ENCODE peak calls at places on chromosome 18, in six cellular contexts. One of them, this sample, is unnamed.

GRCh38 chr18:70641156-70641775 is 352.4 kb downstream of the SOCS6 start:
- DNase-seq in ACHN: no peak
- DNase-seq in activated gamma-delta T cell treated with Interleukin-2 at 50 U/mL for 16 hours: no peak
- DNase-seq in RWPE1: no peak
- DNase-seq in natural killer cell: no peak
- DNase-seq in activated naive CD8-positive, alpha-beta T cell treated with anti-CD3 and anti-CD28 coated beads, Interleukin-2, amount 50 U/mL, for 24 hours: no peak
- DNase-seq in this sample: peak

GRCh38 chr18:46630160-46630559 is 26.9 kb downstream of the LOXHD1 start:
- DNase-seq in ACHN: no peak
- DNase-seq in natural killer cell: no peak
- DNase-seq in RWPE1: no peak
- DNase-seq in activated gamma-delta T cell treated with Interleukin-2 at 50 U/mL for 16 hours: no peak
- DNase-seq in activated naive CD8-positive, alpha-beta T cell treated with anti-CD3 and anti-CD28 coated beads, Interleukin-2, amount 50 U/mL, for 24 hours: no peak
- DNase-seq in this sample: no peak

GRCh38 chr18:48662021-48662661 is 123.3 kb downstream of the CTIF start:
- DNase-seq in RWPE1: peak
- DNase-seq in activated naive CD8-positive, alpha-beta T cell treated with anti-CD3 and anti-CD28 coated beads, Interleukin-2, amount 50 U/mL, for 24 hours: no peak
- DNase-seq in activated gamma-delta T cell treated with Interleukin-2 at 50 U/mL for 16 hours: no peak
- DNase-seq in ACHN: no peak
- DNase-seq in natural killer cell: no peak
- DNase-seq in this sample: peak

GRCh38 chr18:35949903-35950627 is 22.4 kb upstream of the RMP24 start:
- DNase-seq in activated gamma-delta T cell treated with Interleukin-2 at 50 U/mL for 16 hours: peak
- DNase-seq in ACHN: peak
- DNase-seq in activated naive CD8-positive, alpha-beta T cell treated with anti-CD3 and anti-CD28 coated beads, Interleukin-2, amount 50 U/mL, for 24 hours: peak
- DNase-seq in RWPE1: no peak
- DNase-seq in natural killer cell: peak
- DNase-seq in this sample: peak

GRCh38 chr18:47987456-47987735 is 56.9 kb upstream of the SMAD2 start:
- DNase-seq in RWPE1: no peak
- DNase-seq in natural killer cell: no peak
- DNase-seq in activated naive CD8-positive, alpha-beta T cell treated with anti-CD3 and anti-CD28 coated beads, Interleukin-2, amount 50 U/mL, for 24 hours: no peak
- DNase-seq in activated gamma-delta T cell treated with Interleukin-2 at 50 U/mL for 16 hours: no peak
- DNase-seq in ACHN: no peak
- DNase-seq in this sample: no peak

GRCh38 chr18:79596451-79597175 is 83.0 kb upstream of the CTDP1 start:
- DNase-seq in natural killer cell: no peak
- DNase-seq in ACHN: no peak
- DNase-seq in RWPE1: no peak
- DNase-seq in activated naive CD8-positive, alpha-beta T cell treated with anti-CD3 and anti-CD28 coated beads, Interleukin-2, amount 50 U/mL, for 24 hours: no peak
- DNase-seq in activated gamma-delta T cell treated with Interleukin-2 at 50 U/mL for 16 hours: no peak
- DNase-seq in this sample: no peak

GRCh38 chr18:28236487-28236886 is 59.6 kb upstream of the CDH2 start:
- DNase-seq in activated naive CD8-positive, alpha-beta T cell treated with anti-CD3 and anti-CD28 coated beads, Interleukin-2, amount 50 U/mL, for 24 hours: no peak
- DNase-seq in ACHN: no peak
- DNase-seq in activated gamma-delta T cell treated with Interleukin-2 at 50 U/mL for 16 hours: no peak
- DNase-seq in natural killer cell: no peak
- DNase-seq in RWPE1: no peak
- DNase-seq in this sample: no peak

GRCh38 chr18:22342625-22343024 is 75.1 kb downstream of the CTAGE1 start:
- DNase-seq in RWPE1: peak
- DNase-seq in ACHN: peak
- DNase-seq in activated gamma-delta T cell treated with Interleukin-2 at 50 U/mL for 16 hours: peak
- DNase-seq in natural killer cell: peak
- DNase-seq in activated naive CD8-positive, alpha-beta T cell treated with anti-CD3 and anti-CD28 coated beads, Interleukin-2, amount 50 U/mL, for 24 hours: peak
- DNase-seq in this sample: peak

GRCh38 chr18:51235011-51235789 is 37.7 kb upstream of the MEX3C start:
- DNase-seq in activated naive CD8-positive, alpha-beta T cell treated with anti-CD3 and anti-CD28 coated beads, Interleukin-2, amount 50 U/mL, for 24 hours: peak
- DNase-seq in natural killer cell: no peak
- DNase-seq in RWPE1: peak
- DNase-seq in ACHN: peak
- DNase-seq in activated gamma-delta T cell treated with Interleukin-2 at 50 U/mL for 16 hours: no peak
- DNase-seq in this sample: peak

GRCh38 chr18:22005191-22005824 is 164.1 kb upstream of the GATA6 start:
- DNase-seq in RWPE1: no peak
- DNase-seq in natural killer cell: no peak
- DNase-seq in activated gamma-delta T cell treated with Interleukin-2 at 50 U/mL for 16 hours: no peak
- DNase-seq in activated naive CD8-positive, alpha-beta T cell treated with anti-CD3 and anti-CD28 coated beads, Interleukin-2, amount 50 U/mL, for 24 hours: no peak
- DNase-seq in ACHN: no peak
- DNase-seq in this sample: no peak

GRCh38 chr18:50111398-50111797 is 83.5 kb downstream of the MYO5B start:
- DNase-seq in activated naive CD8-positive, alpha-beta T cell treated with anti-CD3 and anti-CD28 coated beads, Interleukin-2, amount 50 U/mL, for 24 hours: no peak
- DNase-seq in ACHN: no peak
- DNase-seq in RWPE1: no peak
- DNase-seq in activated gamma-delta T cell treated with Interleukin-2 at 50 U/mL for 16 hours: no peak
- DNase-seq in natural killer cell: no peak
- DNase-seq in this sample: no peak

GRCh38 chr18:25239636-25240468 is 112.1 kb downstream of the ZNF521 start:
- DNase-seq in ACHN: no peak
- DNase-seq in activated gamma-delta T cell treated with Interleukin-2 at 50 U/mL for 16 hours: no peak
- DNase-seq in RWPE1: no peak
- DNase-seq in natural killer cell: no peak
- DNase-seq in activated naive CD8-positive, alpha-beta T cell treated with anti-CD3 and anti-CD28 coated beads, Interleukin-2, amount 50 U/mL, for 24 hours: no peak
- DNase-seq in this sample: no peak

GRCh38 chr18:67266591-67267237 is 249.8 kb downstream of the DSEL start:
- DNase-seq in activated naive CD8-positive, alpha-beta T cell treated with anti-CD3 and anti-CD28 coated beads, Interleukin-2, amount 50 U/mL, for 24 hours: no peak
- DNase-seq in RWPE1: no peak
- DNase-seq in activated gamma-delta T cell treated with Interleukin-2 at 50 U/mL for 16 hours: no peak
- DNase-seq in ACHN: no peak
- DNase-seq in natural killer cell: no peak
- DNase-seq in this sample: no peak

GRCh38 chr18:79399275-79400081 is 3.7 kb downstream of the NFATC1 start:
- DNase-seq in natural killer cell: no peak
- DNase-seq in activated naive CD8-positive, alpha-beta T cell treated with anti-CD3 and anti-CD28 coated beads, Interleukin-2, amount 50 U/mL, for 24 hours: peak
- DNase-seq in RWPE1: no peak
- DNase-seq in activated gamma-delta T cell treated with Interleukin-2 at 50 U/mL for 16 hours: no peak
- DNase-seq in ACHN: no peak
- DNase-seq in this sample: no peak

GRCh38 chr18:12000072-12000659 is 18.9 kb downstream of the IMPA2 start:
- DNase-seq in ACHN: no peak
- DNase-seq in natural killer cell: no peak
- DNase-seq in activated gamma-delta T cell treated with Interleukin-2 at 50 U/mL for 16 hours: no peak
- DNase-seq in activated naive CD8-positive, alpha-beta T cell treated with anti-CD3 and anti-CD28 coated beads, Interleukin-2, amount 50 U/mL, for 24 hours: no peak
- DNase-seq in RWPE1: no peak
- DNase-seq in this sample: no peak

GRCh38 chr18:3511980-3512379 is 62.0 kb downstream of the TGIF1 start:
- DNase-seq in natural killer cell: no peak
- DNase-seq in activated naive CD8-positive, alpha-beta T cell treated with anti-CD3 and anti-CD28 coated beads, Interleukin-2, amount 50 U/mL, for 24 hours: no peak
- DNase-seq in activated gamma-delta T cell treated with Interleukin-2 at 50 U/mL for 16 hours: peak
- DNase-seq in ACHN: peak
- DNase-seq in RWPE1: peak
- DNase-seq in this sample: peak